ENCODE peak calls at places on chromosomes 16 and 17, in ten cellular contexts. E is BJ, Y is dorsolateral prefrontal cortex, P is GM06990, A is pancreas, J is AG10803, Q is adrenal gland, K is breast epithelium, N is heart right ventricle, R is kidney epithelial cell. O is an unnamed sample.

GRCh38 chr16:19532601-19533000 is 8.9 kb downstream of the CCP110 start:
- DNase-seq in E (no peak), Y (no peak), P (no peak), A (no peak), J (no peak), Q (no peak), K (no peak), N (no peak), R (no peak), O (no peak)

GRCh38 chr17:43956222-43956621 is 2.5 kb upstream of the PYY start:
- DNase-seq in E (no peak), Y (no peak), P (no peak), A (no peak), J (no peak), Q (no peak), K (no peak), N (no peak), R (no peak), O (no peak)

GRCh38 chr17:80872999-80873951 is 118.4 kb upstream of the CHMP6 start:
- DNase-seq in E (no peak), Y (no peak), P (no peak), A (peak), J (no peak), Q (peak), K (no peak), N (no peak), R (no peak), O (peak)

GRCh38 chr16:30084816-30085159 is 6.9 kb downstream of the TBX6 start:
- DNase-seq in E (no peak), Y (no peak), P (no peak), A (peak), J (peak), Q (no peak), K (no peak), N (no peak), R (no peak), O (no peak)

GRCh38 chr17:43033947-43034622 is 9.1 kb downstream of the RND2 start:
- DNase-seq in E (no peak), Y (no peak), P (no peak), A (no peak), J (no peak), Q (no peak), K (no peak), N (no peak), R (no peak), O (no peak)

GRCh38 chr16:9570521-9570920 is 479.1 kb downstream of the HAPSTR1 start:
- DNase-seq in E (no peak), Y (no peak), P (no peak), A (no peak), J (no peak), Q (no peak), K (no peak), N (no peak), R (no peak), O (no peak)

GRCh38 chr17:75843577-75844529 is at the start of gene UNC13D:
- DNase-seq in E (no peak), Y (no peak), P (peak), A (no peak), J (no peak), Q (peak), K (peak), N (no peak), R (no peak), O (no peak)

GRCh38 chr16:78665373-78665772 is 565.9 kb downstream of the WWOX start:
- DNase-seq in E (no peak), Y (no peak), P (no peak), A (no peak), J (peak), Q (no peak), K (no peak), N (no peak), R (no peak), O (no peak)

GRCh38 chr17:57869599-57870282 is 19.9 kb upstream of the MRPS23 start:
- DNase-seq in E (peak), Y (no peak), P (no peak), A (no peak), J (peak), Q (peak), K (no peak), N (no peak), R (no peak), O (peak)

GRCh38 chr16:13036600-13036999 is 135.2 kb downstream of the SHISA9 start:
- DNase-seq in E (no peak), Y (no peak), P (no peak), A (peak), J (peak), Q (peak), K (no peak), N (peak), R (peak), O (peak)

GRCh38 chr17:602436-602835 is 112.2 kb downstream of the VPS53 start:
- DNase-seq in E (peak), Y (no peak), P (no peak), A (no peak), J (peak), Q (no peak), K (no peak), N (no peak), R (no peak), O (peak)

GRCh38 chr17:50459756-50460155 is 8.9 kb downstream of the CHAD start:
- DNase-seq in E (no peak), Y (no peak), P (no peak), A (no peak), J (no peak), Q (no peak), K (no peak), N (no peak), R (no peak), O (no peak)

GRCh38 chr17:10059684-10060211 is 138.7 kb downstream of the GAS7 start:
- DNase-seq in E (no peak), Y (no peak), P (peak), A (no peak), J (peak), Q (no peak), K (no peak), N (peak), R (no peak), O (no peak)

GRCh38 chr16:67326472-67327309 is at the start of the genes KCTD19 and LRRC36:
- DNase-seq in E (no peak), Y (peak), P (peak), A (peak), J (no peak), Q (peak), K (no peak), N (peak), R (no peak), O (no peak)

GRCh38 chr16:89046491-89046890 is 47.2 kb upstream of the ACSF3 start:
- DNase-seq in E (no peak), Y (no peak), P (no peak), A (peak), J (no peak), Q (no peak), K (no peak), N (no peak), R (no peak), O (no peak)

GRCh38 chr16:85612191-85612800 is 826 bp upstream of the GSE1 start:
- DNase-seq in E (peak), Y (no peak), P (peak), A (peak), J (peak), Q (peak), K (peak), N (peak), R (peak), O (peak)

GRCh38 chr17:47665655-47666054 is 15.9 kb downstream of the KPNB1 start:
- DNase-seq in E (no peak), Y (no peak), P (no peak), A (no peak), J (peak), Q (no peak), K (no peak), N (no peak), R (no peak), O (peak)

GRCh38 chr17:32314636-32315035 is 27.3 kb downstream of the C17orf75 start:
- DNase-seq in E (no peak), Y (peak), P (no peak), A (no peak), J (no peak), Q (no peak), K (no peak), N (no peak), R (no peak), O (no peak)

GRCh38 chr16:4371481-4372314 is at the start of gene VASN:
- DNase-seq in E (no peak), Y (peak), P (peak), A (peak), J (peak), Q (peak), K (peak), N (peak), R (no peak), O (peak)

GRCh38 chr17:65664696-65665095 is 103.2 kb upstream of the AXIN2 start:
- DNase-seq in E (no peak), Y (no peak), P (no peak), A (no peak), J (no peak), Q (no peak), K (no peak), N (no peak), R (no peak), O (no peak)

DNA sequence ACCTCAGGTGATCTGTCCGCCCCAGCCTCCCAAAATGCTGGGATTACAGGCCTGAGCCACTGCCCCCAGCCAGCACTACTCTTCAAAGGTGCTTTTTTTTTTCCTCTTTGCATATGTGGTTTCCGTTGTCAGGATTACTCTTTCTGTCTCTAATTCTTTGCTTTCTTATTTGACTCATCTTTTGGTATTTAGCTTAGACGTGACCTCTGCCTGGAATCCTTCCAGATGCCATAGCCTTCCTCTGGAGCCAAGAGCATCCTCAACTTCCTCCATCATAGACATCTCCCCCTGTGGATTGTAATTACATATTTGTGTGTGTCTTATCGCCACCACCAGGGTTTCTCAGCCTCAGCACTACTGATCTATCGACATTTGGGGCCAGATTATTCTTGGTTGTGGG is 84.4 kb upstream of the XYLT1 start:
- DNase-seq in E (peak), Y (no peak), P (no peak), A (no peak), J (peak), Q (no peak), K (no peak), N (no peak), R (no peak), O (peak)
- TF ChIP-seq CTCF in E (peak), Y (no peak), P (no peak), A (no peak), J (peak), Q (no peak), K (no peak), N (no peak), R (no peak), O (peak)

GRCh38 chr16:53090591-53091507 is 36.1 kb downstream of the CHD9 start:
- DNase-seq in E (peak), Y (peak), P (peak), A (no peak), J (peak), Q (peak), K (peak), N (peak), R (no peak), O (peak)
- H3K4me3 ChIP-seq in E (no peak), Y (peak), P (peak), A (no peak), J (peak), Q (no peak), K (peak), N (peak), R (no peak), O (peak)

GRCh38 chr16:27268376-27269299 is at the start of gene NSMCE1:
- DNase-seq in E (peak), Y (peak), P (peak), A (peak), J (peak), Q (peak), K (peak), N (peak), R (peak), O (peak)
- TF ChIP-seq CTCF in E (peak), Y (peak), P (peak), A (no peak), J (peak), Q (no peak), K (peak), N (peak), R (peak), O (no peak)

DNA sequence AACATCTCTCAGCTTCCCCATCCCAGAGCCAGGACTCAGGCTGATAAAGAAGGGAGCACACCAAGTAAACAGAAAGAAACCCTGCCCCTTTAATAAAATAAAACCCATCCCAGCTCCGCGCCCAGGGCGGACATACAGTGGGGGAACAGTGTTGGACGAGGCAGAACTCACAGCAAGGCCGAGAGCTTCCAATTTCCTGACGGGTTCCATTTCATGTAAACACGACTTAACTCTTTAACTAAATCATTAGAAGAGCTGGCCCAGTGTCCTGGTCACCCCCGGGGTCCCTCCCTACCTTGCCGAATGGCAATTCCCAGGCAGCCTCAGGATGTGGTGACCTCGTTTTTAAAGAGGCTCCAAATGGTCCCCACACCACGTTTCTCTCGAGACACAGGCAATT is 340.7 kb downstream of the FOXL1 start:
- DNase-seq in E (no peak), Y (no peak), P (no peak), A (no peak), J (no peak), Q (no peak), K (no peak), N (no peak), R (no peak), O (no peak)
- H3K4me3 ChIP-seq in E (no peak), Y (no peak), P (no peak), A (no peak), J (no peak), Q (no peak), K (no peak), N (no peak), R (no peak), O (no peak)

DNA sequence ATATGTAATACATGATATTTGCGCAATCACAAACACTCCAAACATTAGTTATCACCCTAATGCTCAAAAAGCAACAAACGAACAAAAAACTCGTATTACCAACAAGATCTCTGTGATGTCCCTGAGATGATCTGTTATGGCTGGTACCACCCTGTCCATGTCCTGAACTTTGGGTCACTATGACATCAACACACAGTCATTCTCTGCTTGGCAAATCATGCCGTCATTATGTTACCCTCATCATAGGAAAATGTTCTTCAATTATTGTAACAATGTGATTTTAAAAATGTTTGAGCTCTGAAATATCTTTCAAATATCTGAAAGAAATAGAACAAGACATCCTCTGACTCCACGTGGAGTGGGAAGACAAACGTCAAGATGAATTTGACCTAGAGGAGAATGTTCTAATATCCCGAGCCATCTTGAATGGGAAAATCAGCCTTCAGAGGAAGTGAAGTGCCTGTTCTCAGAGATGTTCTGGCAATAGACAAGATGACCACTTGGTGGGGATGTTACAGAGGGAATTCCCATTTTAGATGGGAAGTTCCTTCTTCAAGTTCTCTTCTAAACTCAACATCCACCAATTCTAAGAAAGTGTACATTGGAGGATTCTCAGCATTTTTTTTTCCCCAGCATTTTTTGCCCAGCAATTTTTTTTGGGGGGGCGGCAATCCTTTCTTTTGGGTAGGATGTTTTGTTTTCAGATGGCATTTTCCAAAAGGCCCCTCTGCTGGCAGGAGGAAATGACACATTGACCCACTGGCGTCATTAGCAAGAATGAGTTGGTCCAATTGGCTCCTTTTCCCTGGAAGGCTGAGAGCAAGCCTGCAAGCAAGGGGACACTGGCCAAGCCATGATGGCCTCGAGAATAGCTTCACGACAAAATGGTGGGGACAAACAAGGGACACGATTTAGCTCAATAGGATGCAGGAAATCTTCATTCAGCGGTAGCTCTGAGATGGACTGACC is 3.7 kb upstream of the HSD17B2 start:
- DNase-seq in E (peak), Y (no peak), P (no peak), A (no peak), J (peak), Q (peak), K (no peak), N (no peak), R (no peak), O (peak)
- TF ChIP-seq CTCF in E (peak), Y (peak), P (peak), A (no peak), J (peak), Q (peak), K (peak), N (peak), R (peak), O (peak)

DNA sequence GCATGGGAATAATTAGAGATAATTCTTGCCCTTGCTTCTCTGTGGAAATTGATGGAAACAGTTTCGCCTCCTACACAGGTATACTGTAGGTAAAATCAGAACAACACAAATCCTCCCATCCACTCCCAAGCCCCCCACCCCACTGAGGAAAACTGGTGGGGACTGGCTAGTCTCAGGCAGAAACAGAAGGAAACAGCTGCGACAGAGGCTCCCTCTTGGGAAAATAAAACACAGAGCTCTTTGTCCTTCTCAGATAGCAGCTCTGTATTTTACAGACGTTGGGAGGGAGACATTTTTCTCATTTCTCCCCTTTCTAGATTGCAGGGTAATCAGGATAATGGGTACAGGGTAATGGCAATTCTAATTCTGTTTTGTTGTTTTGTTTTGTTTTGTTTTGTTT is 1.1 kb downstream of the SLFN13 start:
- DNase-seq in E (no peak), Y (no peak), P (no peak), A (no peak), J (no peak), Q (no peak), K (no peak), N (peak), R (no peak), O (no peak)
- H3K4me3 ChIP-seq in E (no peak), Y (no peak), P (peak), A (peak), J (no peak), Q (no peak), K (peak), N (peak), R (peak), O (no peak)

DNA sequence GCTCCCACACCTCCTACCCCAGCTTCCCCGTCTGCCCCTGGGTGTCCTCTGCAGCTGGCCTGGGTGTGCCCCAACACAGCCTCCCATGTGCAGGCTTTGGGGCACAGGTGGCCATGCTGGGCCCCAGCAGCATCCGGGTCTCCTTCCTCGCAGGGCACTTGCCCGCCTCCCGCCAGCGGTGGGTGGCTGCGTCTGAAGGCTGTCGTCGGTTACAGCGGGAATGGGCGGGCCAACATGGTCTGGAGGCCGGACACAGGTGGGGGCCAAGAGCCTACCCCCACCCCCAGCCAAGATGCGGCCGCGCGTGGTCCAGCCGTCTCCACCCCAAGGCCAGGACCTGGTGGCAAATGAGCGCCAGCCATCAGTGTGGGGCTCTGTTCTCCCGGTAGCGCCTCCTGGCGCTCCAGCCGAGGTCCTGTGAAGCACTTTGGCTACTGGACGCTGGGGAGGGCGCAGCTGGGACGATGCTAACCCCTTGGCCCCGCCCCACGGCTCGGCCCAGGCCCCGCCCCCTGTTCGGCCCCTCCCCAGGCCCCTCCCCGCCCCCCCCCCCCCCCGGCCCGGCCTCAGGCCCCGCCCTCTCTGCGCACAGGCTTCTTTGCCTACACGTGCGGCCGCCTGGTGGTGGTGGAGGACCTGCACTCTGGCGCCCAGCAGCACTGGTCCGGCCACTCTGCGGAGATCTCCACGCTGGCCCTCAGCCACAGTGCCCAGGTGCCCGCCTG is 7.3 kb upstream of the RHOT2 start:
- DNase-seq in E (no peak), Y (peak), P (peak), A (peak), J (peak), Q (peak), K (peak), N (peak), R (no peak), O (peak)
- TF ChIP-seq CTCF in E (peak), Y (peak), P (peak), A (peak), J (peak), Q (peak), K (no peak), N (peak), R (peak), O (peak)

O was measured in foreskin fibroblast.